ENCODE peak calls at places on chromosomes 6 and 20, in eight cellular contexts. J is lower leg skin, D is transverse colon, V is Peyer's patch, G is cardiac fibroblast, K is endodermal cell, C is cardiac muscle cell, Z is brain microvascular endothelial cell. U is an unnamed sample.

GRCh38 chr20:53736757-53737403 is 143.2 kb upstream of the ZNF217 start:
- DNase-seq in Z (peak; percentile 19), V (no peak), J (no peak), C (peak; percentile 64), K (no peak), G (peak; percentile 77), D (no peak), U (peak; percentile 45)

GRCh38 chr6:80541886-80542285 is 435.4 kb downstream of the BCKDHB start:
- DNase-seq in K (no peak), C (no peak), G (no peak), D (no peak), J (no peak), Z (no peak), V (no peak), U (no peak)

GRCh38 chr6:157151989-157152388 is 171.3 kb downstream of the TMEM242 start:
- DNase-seq in D (no peak), J (no peak), V (no peak), Z (peak; percentile 87), K (no peak), C (peak; percentile 80), G (peak; percentile 71), U (no peak)

GRCh38 chr6:161128680-161129196 is 137.2 kb downstream of the MAP3K4 start:
- DNase-seq in Z (peak; percentile 86), G (peak; percentile 86), V (no peak), C (peak; percentile 11), K (no peak), D (no peak), J (no peak), U (no peak)

GRCh38 chr20:13492001-13492480 is 146.7 kb downstream of the TASP1 start:
- DNase-seq in D (no peak), C (peak; percentile 91), K (peak; percentile 65), Z (peak; percentile 4), G (peak; percentile 90), V (no peak), J (no peak), U (peak; percentile 18)

GRCh38 chr20:54062812-54063280 is 7.5 kb downstream of the BCAS1 start:
- DNase-seq in K (no peak), G (peak; percentile 62), J (no peak), V (no peak), C (peak; percentile 65), D (no peak), Z (peak; percentile 8), U (peak; percentile 33)

GRCh38 chr6:143586557-143586956 is 75.0 kb upstream of the FUCA2 start:
- DNase-seq in V (no peak), C (no peak), G (no peak), J (no peak), K (peak; percentile 67), Z (no peak), D (no peak), U (no peak)

GRCh38 chr6:87897581-87898147 is 150.0 kb upstream of the SPACA1 start:
- DNase-seq in J (no peak), D (no peak), K (no peak), G (peak; percentile 30), C (peak; percentile 24), Z (peak; percentile 70), V (no peak), U (no peak)

GRCh38 chr20:24948939-24949679 is at the start of gene CST7:
- DNase-seq in C (peak; percentile 6), V (peak; percentile 63), G (peak; percentile 2), J (peak; percentile 88), Z (no peak), K (peak; percentile 22), D (peak; percentile 63), U (no peak)

GRCh38 chr20:32477594-32478512 is 107.3 kb downstream of the NOL4L start:
- DNase-seq in G (peak; percentile 28), D (peak; percentile 71), Z (no peak), K (peak; percentile 34), C (no peak), J (no peak), V (peak; percentile 72), U (no peak)

GRCh38 chr6:150250826-150251225 is 108.0 kb downstream of the PPP1R14C start:
- DNase-seq in Z (peak; percentile 41), J (no peak), K (peak; percentile 64), G (peak; percentile 34), V (no peak), D (no peak), C (peak; percentile 59), U (no peak)

GRCh38 chr6:26246553-26246952 is 118.4 kb upstream of the BTN3A2 start:
- DNase-seq in G (no peak), C (no peak), K (no peak), V (no peak), Z (no peak), J (no peak), D (no peak), U (no peak)

GRCh38 chr20:63645218-63645617 is 8.0 kb downstream of the STMN3 start:
- DNase-seq in C (no peak), G (no peak), Z (no peak), V (no peak), J (no peak), D (no peak), K (peak; percentile 66), U (no peak)

GRCh38 chr20:20664795-20665194 is 47.6 kb downstream of the RALGAPA2 start:
- DNase-seq in D (no peak), G (peak; percentile 55), C (peak; percentile 46), K (no peak), V (no peak), J (no peak), Z (peak; percentile 14), U (no peak)

GRCh38 chr20:43316271-43316670 is 126.6 kb upstream of the PTPRT start:
- DNase-seq in Z (no peak), C (no peak), D (no peak), V (no peak), J (peak; percentile 59), K (no peak), G (no peak), U (no peak)

GRCh38 chr6:157921685-157922367 is 59.8 kb upstream of the SYNJ2 start:
- DNase-seq in V (no peak), C (peak; percentile 42), D (no peak), J (no peak), Z (no peak), G (no peak), K (no peak), U (no peak)

GRCh38 chr6:7166410-7167293 is 58.9 kb downstream of the RREB1 start:
- DNase-seq in V (no peak), D (peak; percentile 54), C (peak; percentile 61), J (no peak), K (peak; percentile 56), Z (peak; percentile 58), G (peak; percentile 59), U (no peak)

GRCh38 chr20:63174309-63175030 is 41.5 kb downstream of the YTHDF1 start:
- DNase-seq in G (no peak), D (no peak), C (no peak), Z (no peak), K (no peak), V (no peak), J (no peak), U (no peak)

DNA sequence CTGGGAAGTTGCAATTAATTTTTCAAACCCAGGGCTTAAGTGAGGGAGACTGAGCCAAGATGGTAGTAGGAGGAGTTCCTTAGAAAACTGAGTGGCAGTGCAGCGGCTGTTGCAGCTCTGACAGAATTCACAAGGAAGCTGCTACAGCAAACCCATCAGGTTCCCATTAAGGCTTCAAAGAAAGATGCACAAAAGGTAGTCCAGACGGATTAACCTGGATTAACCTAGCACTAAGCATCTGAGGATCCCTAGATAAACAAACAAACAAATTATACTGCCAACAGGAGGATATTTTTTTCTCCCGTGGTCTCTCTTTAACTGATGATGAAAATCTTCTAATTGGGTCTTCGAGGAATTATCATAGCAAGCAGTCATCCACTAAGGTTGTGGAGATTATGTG is 5.2 kb downstream of the TENT5A start:
- DNase-seq in Z (no peak), J (no peak), G (no peak), C (no peak), V (no peak), K (no peak), D (no peak), U (no peak)
- TF ChIP-seq CTCF in Z (no peak), J (no peak), G (no peak), C (no peak), V (no peak), K (no peak), D (no peak), U (no peak)

GRCh38 chr6:291697-292505 is at the start of gene DUSP22:
- DNase-seq in J (peak; percentile 97), K (peak; percentile 94), D (peak; percentile 93), V (peak; percentile 95), Z (peak; percentile 64), C (peak; percentile 93), G (peak; percentile 83), U (peak; percentile 81)

GRCh38 chr6:291148-291696 is 1.1 kb upstream of the DUSP22 start:
- DNase-seq in G (peak; percentile 51), V (no peak), C (peak; percentile 30), D (no peak), J (peak; percentile 86), K (no peak), Z (peak; percentile 24), U (no peak)

GRCh38 chr6:293185-294174 is 1.2 kb downstream of the DUSP22 start:
- DNase-seq in D (peak; percentile 59), V (no peak), G (peak; percentile 38), C (no peak), J (peak; percentile 92), Z (no peak), K (peak; percentile 69), U (no peak)

GRCh38 chr6:294656-295565 is 2.6 kb downstream of the DUSP22 start:
- DNase-seq in V (no peak), Z (no peak), J (no peak), G (no peak), C (no peak), D (no peak), K (no peak), U (no peak)

GRCh38 chr6:292506-293184 is 358 bp downstream of the DUSP22 start:
- DNase-seq in G (peak; percentile 51), K (peak; percentile 84), Z (no peak), V (peak; percentile 87), D (peak; percentile 89), C (peak; percentile 39), J (peak; percentile 94), U (peak; percentile 36)
- TF ChIP-seq CTCF in G (no peak), K (no peak), Z (no peak), V (no peak), D (no peak), C (no peak), J (no peak), U (no peak)

GRCh38 chr6:13383280-13384163 is 55.2 kb upstream of the TBC1D7 start:
- DNase-seq in D (no peak), J (no peak), Z (no peak), K (no peak), V (no peak), G (peak; percentile 27), C (peak; percentile 77), U (peak; percentile 32)
- TF ChIP-seq CTCF in D (peak; percentile 30), J (no peak), Z (no peak), K (no peak), V (peak; percentile 34), G (no peak), C (no peak), U (no peak)

DNA sequence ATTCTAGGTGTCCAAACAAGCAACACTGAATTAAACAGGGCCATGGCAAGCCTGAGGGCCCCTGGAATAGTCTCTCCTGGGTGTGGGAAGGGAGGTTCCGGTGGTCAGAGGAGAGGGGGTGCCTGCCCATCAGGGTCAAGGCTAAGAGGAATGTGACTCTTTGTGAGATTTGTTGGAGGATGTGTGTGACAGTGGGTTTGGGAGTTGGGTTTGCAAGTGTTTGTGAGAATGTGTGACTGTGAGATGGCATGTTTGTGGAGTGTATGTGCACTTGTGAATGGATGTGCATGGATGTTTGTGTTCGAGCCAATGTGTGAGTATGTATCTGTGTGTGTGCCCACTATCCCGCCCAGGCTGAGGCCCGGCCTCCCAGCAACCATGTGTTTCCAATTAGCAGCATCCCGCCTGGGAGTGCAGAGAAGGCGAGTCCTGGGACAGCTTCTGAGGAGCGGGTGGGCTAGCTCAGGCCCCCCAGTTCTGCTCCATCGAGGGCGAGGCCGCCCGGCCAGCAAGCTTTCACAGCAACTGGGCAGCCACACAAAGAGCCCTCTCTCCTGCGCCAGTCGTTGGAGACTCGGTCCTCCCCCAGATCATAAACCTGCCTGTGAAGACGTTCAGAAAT is 12.6 kb downstream of the FOXC1 start:
- DNase-seq in G (no peak), K (no peak), J (no peak), C (no peak), Z (no peak), D (no peak), V (no peak), U (no peak)
- TF ChIP-seq CTCF in G (no peak), K (no peak), J (no peak), C (no peak), Z (no peak), D (no peak), V (no peak), U (no peak)